ENCODE peak calls at places on chromosomes 6 and 20, in seven cellular contexts. One of them, this sample, is unnamed.

GRCh38 chr20:34600892-34601653 is 42.6 kb downstream of the MAP1LC3A start:
- DNase-seq in K562: no peak
- DNase-seq in ovary: no peak
- DNase-seq in NB4: no peak
- DNase-seq in IMR-90: no peak
- DNase-seq in testis: peak; percentile 43
- DNase-seq in suprapubic skin: no peak
- DNase-seq in this sample: peak; percentile 26

GRCh38 chr20:63639093-63639860 is 12.4 kb upstream of the GMEB2 start:
- DNase-seq in K562: no peak
- DNase-seq in ovary: no peak
- DNase-seq in NB4: no peak
- DNase-seq in IMR-90: no peak
- DNase-seq in testis: no peak
- DNase-seq in suprapubic skin: no peak
- DNase-seq in this sample: no peak

GRCh38 chr20:46021361-46022359 is 7.4 kb upstream of the SLC12A5 start:
- DNase-seq in K562: peak; percentile 93
- DNase-seq in ovary: peak; percentile 27
- DNase-seq in NB4: peak; percentile 92
- DNase-seq in IMR-90: no peak
- DNase-seq in testis: peak; percentile 73
- DNase-seq in suprapubic skin: no peak
- DNase-seq in this sample: no peak

GRCh38 chr6:120945905-120946594 is 388.2 kb downstream of the TBC1D32 start:
- DNase-seq in K562: no peak
- DNase-seq in ovary: no peak
- DNase-seq in NB4: no peak
- DNase-seq in IMR-90: no peak
- DNase-seq in testis: no peak
- DNase-seq in suprapubic skin: no peak
- DNase-seq in this sample: no peak

GRCh38 chr6:108702106-108702851 is 141.6 kb downstream of the FOXO3 start:
- DNase-seq in K562: no peak
- DNase-seq in ovary: no peak
- DNase-seq in NB4: no peak
- DNase-seq in IMR-90: no peak
- DNase-seq in testis: no peak
- DNase-seq in suprapubic skin: no peak
- DNase-seq in this sample: no peak

GRCh38 chr20:24600012-24600411 is 130.6 kb downstream of the SYNDIG1 start:
- DNase-seq in K562: no peak
- DNase-seq in ovary: no peak
- DNase-seq in NB4: no peak
- DNase-seq in IMR-90: no peak
- DNase-seq in testis: no peak
- DNase-seq in suprapubic skin: no peak
- DNase-seq in this sample: no peak

GRCh38 chr6:11033825-11034224 is 10.3 kb downstream of the ELOVL2 start:
- DNase-seq in K562: no peak
- DNase-seq in ovary: no peak
- DNase-seq in NB4: no peak
- DNase-seq in IMR-90: peak; percentile 90
- DNase-seq in testis: no peak
- DNase-seq in suprapubic skin: no peak
- DNase-seq in this sample: no peak

GRCh38 chr20:3174442-3175263 is 1.3 kb upstream of the LZTS3 start:
- DNase-seq in K562: no peak
- DNase-seq in ovary: no peak
- DNase-seq in NB4: peak; percentile 55
- DNase-seq in IMR-90: peak; percentile 11
- DNase-seq in testis: peak; percentile 32
- DNase-seq in suprapubic skin: no peak
- DNase-seq in this sample: no peak

GRCh38 chr6:43021270-43022047 is at the start of gene RRP36:
- DNase-seq in K562: peak; percentile 91
- DNase-seq in ovary: peak; percentile 78
- DNase-seq in NB4: peak; percentile 87
- DNase-seq in IMR-90: peak; percentile 58
- DNase-seq in testis: peak; percentile 89
- DNase-seq in suprapubic skin: peak; percentile 92
- DNase-seq in this sample: peak; percentile 65
- TF ChIP-seq POLR2A in K562: peak; percentile 87
- TF ChIP-seq POLR2A in ovary: no peak
- TF ChIP-seq POLR2A in NB4: no peak
- TF ChIP-seq POLR2A in IMR-90: no peak
- TF ChIP-seq POLR2A in testis: no peak
- TF ChIP-seq POLR2A in suprapubic skin: peak; percentile 36
- TF ChIP-seq POLR2A in this sample: no peak

GRCh38 chr20:62415354-62416111 is 8.4 kb upstream of the CABLES2 start:
- DNase-seq in K562: no peak
- DNase-seq in ovary: no peak
- DNase-seq in NB4: no peak
- DNase-seq in IMR-90: no peak
- DNase-seq in testis: no peak
- DNase-seq in suprapubic skin: no peak
- DNase-seq in this sample: no peak

GRCh38 chr20:62413025-62413580 is 6.0 kb upstream of the CABLES2 start:
- DNase-seq in K562: no peak
- DNase-seq in ovary: no peak
- DNase-seq in NB4: no peak
- DNase-seq in IMR-90: no peak
- DNase-seq in testis: no peak
- DNase-seq in suprapubic skin: no peak
- DNase-seq in this sample: no peak

GRCh38 chr20:62412194-62413024 is 5.3 kb upstream of the CABLES2 start:
- DNase-seq in K562: peak; percentile 48
- DNase-seq in ovary: no peak
- DNase-seq in NB4: no peak
- DNase-seq in IMR-90: no peak
- DNase-seq in testis: no peak
- DNase-seq in suprapubic skin: no peak
- DNase-seq in this sample: no peak

GRCh38 chr20:62411479-62412193 is 4.6 kb upstream of the CABLES2 start:
- DNase-seq in K562: no peak
- DNase-seq in ovary: no peak
- DNase-seq in NB4: no peak
- DNase-seq in IMR-90: no peak
- DNase-seq in testis: no peak
- DNase-seq in suprapubic skin: no peak
- DNase-seq in this sample: no peak

GRCh38 chr20:62413896-62414481 is 6.9 kb upstream of the CABLES2 start:
- DNase-seq in K562: no peak
- DNase-seq in ovary: no peak
- DNase-seq in NB4: no peak
- DNase-seq in IMR-90: no peak
- DNase-seq in testis: no peak
- DNase-seq in suprapubic skin: no peak
- DNase-seq in this sample: no peak
- TF ChIP-seq CTCF in K562: peak; percentile 28
- TF ChIP-seq CTCF in ovary: no peak
- TF ChIP-seq CTCF in NB4: peak; percentile 27
- TF ChIP-seq CTCF in IMR-90: peak; percentile 11
- TF ChIP-seq CTCF in testis: peak; percentile 10
- TF ChIP-seq CTCF in suprapubic skin: no peak
- TF ChIP-seq CTCF in this sample: no peak

GRCh38 chr6:13993416-13993815 is 68.7 kb downstream of the RNF182 start:
- DNase-seq in K562: no peak
- DNase-seq in ovary: no peak
- DNase-seq in NB4: no peak
- DNase-seq in IMR-90: no peak
- DNase-seq in testis: no peak
- DNase-seq in suprapubic skin: no peak
- DNase-seq in this sample: no peak

GRCh38 chr6:13990830-13991229 is 66.1 kb downstream of the RNF182 start:
- DNase-seq in K562: no peak
- DNase-seq in ovary: no peak
- DNase-seq in NB4: no peak
- DNase-seq in IMR-90: no peak
- DNase-seq in testis: no peak
- DNase-seq in suprapubic skin: no peak
- DNase-seq in this sample: no peak

GRCh38 chr6:13989424-13990144 is 64.8 kb downstream of the RNF182 start:
- DNase-seq in K562: peak; percentile 50
- DNase-seq in ovary: no peak
- DNase-seq in NB4: no peak
- DNase-seq in IMR-90: peak; percentile 39
- DNase-seq in testis: no peak
- DNase-seq in suprapubic skin: no peak
- DNase-seq in this sample: no peak

GRCh38 chr6:13991393-13991792 is 66.6 kb downstream of the RNF182 start:
- DNase-seq in K562: no peak
- DNase-seq in ovary: no peak
- DNase-seq in NB4: no peak
- DNase-seq in IMR-90: no peak
- DNase-seq in testis: no peak
- DNase-seq in suprapubic skin: no peak
- DNase-seq in this sample: no peak

GRCh38 chr6:13992417-13993055 is 67.8 kb downstream of the RNF182 start:
- DNase-seq in K562: peak; percentile 82
- DNase-seq in ovary: no peak
- DNase-seq in NB4: no peak
- DNase-seq in IMR-90: peak; percentile 86
- DNase-seq in testis: no peak
- DNase-seq in suprapubic skin: no peak
- DNase-seq in this sample: no peak
- H3K4me3 ChIP-seq in K562: no peak overlapping the region
- H3K4me3 ChIP-seq in ovary: no peak overlapping the region
- H3K4me3 ChIP-seq in NB4: no peak overlapping the region
- H3K4me3 ChIP-seq in IMR-90: no peak overlapping the region
- H3K4me3 ChIP-seq in testis: no peak overlapping the region
- H3K4me3 ChIP-seq in suprapubic skin: no peak overlapping the region
- H3K4me3 ChIP-seq in this sample: no peak overlapping the region

GRCh38 chr6:124487778-124488431 is 474.3 kb upstream of the RNF217 start:
- DNase-seq in K562: no peak
- DNase-seq in ovary: no peak
- DNase-seq in NB4: no peak
- DNase-seq in IMR-90: peak; percentile 6
- DNase-seq in testis: no peak
- DNase-seq in suprapubic skin: no peak
- DNase-seq in this sample: no peak
- TF ChIP-seq POLR2A in K562: no peak
- TF ChIP-seq POLR2A in ovary: no peak
- TF ChIP-seq POLR2A in NB4: no peak
- TF ChIP-seq POLR2A in IMR-90: no peak
- TF ChIP-seq POLR2A in testis: no peak
- TF ChIP-seq POLR2A in suprapubic skin: no peak
- TF ChIP-seq POLR2A in this sample: no peak

GRCh38 chr20:6525447-6526303 is 241.8 kb upstream of the BMP2 start:
- DNase-seq in K562: no peak
- DNase-seq in ovary: no peak
- DNase-seq in NB4: peak; percentile 69
- DNase-seq in IMR-90: peak; percentile 54
- DNase-seq in testis: no peak
- DNase-seq in suprapubic skin: no peak
- DNase-seq in this sample: no peak
- TF ChIP-seq CTCF in K562: no peak
- TF ChIP-seq CTCF in ovary: no peak
- TF ChIP-seq CTCF in NB4: peak; percentile 19
- TF ChIP-seq CTCF in IMR-90: no peak
- TF ChIP-seq CTCF in testis: no peak
- TF ChIP-seq CTCF in suprapubic skin: no peak
- TF ChIP-seq CTCF in this sample: no peak

DNA sequence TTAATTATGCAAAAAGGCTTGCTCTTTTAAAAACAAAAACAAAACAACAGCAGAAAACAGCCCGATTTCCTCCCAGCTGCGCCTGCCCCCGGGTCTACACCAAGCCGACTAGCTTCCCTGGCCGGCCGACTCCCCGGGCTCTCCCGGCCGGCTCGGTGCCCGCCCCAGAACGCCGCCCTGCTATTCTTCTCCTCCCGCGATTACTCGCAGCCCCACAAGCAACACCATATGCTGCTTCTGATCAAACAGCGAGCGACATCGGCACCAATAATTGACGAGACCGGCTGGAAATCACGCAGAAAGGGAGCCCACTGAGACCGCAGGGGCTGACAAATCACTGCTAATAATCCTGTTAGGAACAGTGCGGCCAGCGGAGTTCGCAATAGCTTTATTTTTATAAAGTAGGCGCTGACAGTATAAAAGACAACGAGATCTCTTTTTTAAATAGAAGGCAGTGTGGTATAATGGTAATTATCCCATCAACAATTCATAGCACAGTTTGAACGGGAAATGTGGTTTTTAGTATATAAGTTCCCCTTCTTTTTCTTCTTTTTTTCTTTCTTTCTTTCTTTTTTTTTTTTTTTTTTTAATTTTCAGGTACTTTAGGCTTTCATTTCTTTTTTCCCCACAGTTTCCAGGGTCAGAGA is 3.3 kb downstream of the SIM1 start:
- DNase-seq in K562: no peak
- DNase-seq in ovary: no peak
- DNase-seq in NB4: peak; percentile 53
- DNase-seq in IMR-90: no peak
- DNase-seq in testis: no peak
- DNase-seq in suprapubic skin: no peak
- DNase-seq in this sample: no peak
- H3K4me3 ChIP-seq in K562: no peak overlapping the region
- H3K4me3 ChIP-seq in ovary: no peak overlapping the region
- H3K4me3 ChIP-seq in NB4: peak overlapping the region; percentile 35
- H3K4me3 ChIP-seq in IMR-90: no peak overlapping the region
- H3K4me3 ChIP-seq in testis: no peak overlapping the region
- H3K4me3 ChIP-seq in suprapubic skin: peak overlapping the region; percentile 28
- H3K4me3 ChIP-seq in this sample: no peak overlapping the region

DNA sequence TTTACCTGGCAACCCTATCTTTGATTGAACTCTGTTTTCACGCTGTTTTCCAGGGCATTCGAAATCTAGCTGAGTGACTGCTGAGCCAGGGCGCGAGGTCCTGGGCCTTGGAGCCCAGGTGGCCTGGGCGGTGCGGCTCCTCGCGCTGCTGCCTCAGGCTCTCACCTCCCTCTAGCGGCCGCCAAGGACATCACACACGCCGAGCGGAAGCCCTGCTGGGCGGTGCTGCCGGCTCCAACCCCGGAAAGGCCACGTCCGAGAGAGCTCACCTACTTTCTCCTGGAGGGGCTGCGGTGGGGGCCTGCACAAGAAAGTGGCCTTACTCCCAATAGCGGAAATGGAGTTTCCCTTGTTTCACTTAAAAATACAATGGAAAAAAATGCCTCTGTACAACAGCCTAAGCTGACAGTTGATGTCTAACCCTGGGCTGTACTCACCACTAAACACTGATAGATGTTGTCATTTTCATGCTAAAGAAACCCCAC is 77.7 kb downstream of the ELOVL4 start:
- DNase-seq in K562: peak; percentile 85
- DNase-seq in ovary: peak; percentile 70
- DNase-seq in NB4: peak; percentile 84
- DNase-seq in IMR-90: peak; percentile 57
- DNase-seq in testis: peak; percentile 88
- DNase-seq in suprapubic skin: peak; percentile 90
- DNase-seq in this sample: peak; percentile 52
- TF ChIP-seq POLR2A in K562: no peak
- TF ChIP-seq POLR2A in ovary: no peak
- TF ChIP-seq POLR2A in NB4: no peak
- TF ChIP-seq POLR2A in IMR-90: no peak
- TF ChIP-seq POLR2A in testis: no peak
- TF ChIP-seq POLR2A in suprapubic skin: no peak
- TF ChIP-seq POLR2A in this sample: no peak